ENCODE peak calls at places on chromosomes 13 and 19, in nine cellular contexts. A, Q, I, X, B, G, P, H and O are unnamed samples. For H3K4me1 and H3K27me3, the result is how much of the 10 kb centered on the place peaks cover.

GRCh38 chr13:54945978-54946377 is 1917.4 kb downstream of the OLFM4 start:
- DNase-seq in P (no peak), A (no peak), H (no peak), Q (no peak), I (no peak), X (no peak), B (no peak), G (no peak), O (no peak)

GRCh38 chr19:269241-269640 is 22.0 kb downstream of the PLPP2 start:
- DNase-seq in Q (no peak), P (no peak), B (no peak), X (no peak), I (no peak), H (no peak), G (no peak), A (no peak), O (no peak)

GRCh38 chr13:33174491-33174890 is 111.1 kb downstream of the STARD13 start:
- DNase-seq in I (no peak), Q (no peak), X (no peak), H (no peak), A (no peak), B (no peak), G (no peak), P (no peak), O (no peak)

GRCh38 chr13:73970413-73971055 is 163.7 kb downstream of the KLF12 start:
- DNase-seq in B (no peak), Q (no peak), H (no peak), A (no peak), I (no peak), G (no peak), X (no peak), P (no peak), O (no peak)

GRCh38 chr13:100543872-100544602 is 44.6 kb downstream of the GGACT start:
- DNase-seq in H (no peak), B (no peak), X (no peak), Q (no peak), G (no peak), P (no peak), A (no peak), I (no peak), O (no peak)

GRCh38 chr19:29841559-29842367 is 30.0 kb downstream of the CCNE1 start:
- DNase-seq in B (no peak), H (peak), G (peak), X (peak), P (peak), I (no peak), Q (peak), A (no peak), O (peak)

GRCh38 chr13:47121092-47121763 is 224.4 kb upstream of the HTR2A start:
- DNase-seq in Q (no peak), H (no peak), I (no peak), P (peak), G (no peak), X (no peak), B (no peak), A (no peak), O (no peak)

GRCh38 chr19:13120817-13121216 is 2.8 kb downstream of the NACC1 start:
- DNase-seq in Q (no peak), G (no peak), X (no peak), I (no peak), H (peak), P (no peak), B (no peak), A (no peak), O (no peak)

GRCh38 chr19:45489216-45489855 is 7.5 kb downstream of the RTN2 start:
- DNase-seq in P (no peak), X (no peak), G (no peak), A (no peak), B (no peak), H (no peak), I (no peak), Q (no peak), O (no peak)

GRCh38 chr19:39843919-39844793 is 2.0 kb downstream of the FBL start:
- DNase-seq in X (peak), B (no peak), H (peak), I (no peak), A (no peak), G (no peak), Q (no peak), P (no peak), O (peak)

GRCh38 chr13:61188057-61188456 is 227.6 kb downstream of the PCDH20 start:
- DNase-seq in A (no peak), G (no peak), B (no peak), X (no peak), P (no peak), H (no peak), Q (no peak), I (no peak), O (no peak)

GRCh38 chr13:99303863-99304521 is 3.2 kb downstream of the GPR183 start:
- DNase-seq in B (no peak), G (no peak), H (peak), I (no peak), P (no peak), Q (no peak), A (peak), X (no peak), O (no peak)

GRCh38 chr19:51370230-51370629 is 1.4 kb upstream of the CLDND2 start:
- DNase-seq in G (no peak), P (no peak), A (no peak), I (no peak), X (no peak), Q (no peak), B (no peak), H (no peak), O (no peak)

GRCh38 chr13:110239280-110240120 is 67.5 kb downstream of the COL4A1 start:
- DNase-seq in Q (no peak), G (no peak), X (no peak), H (no peak), I (no peak), B (no peak), A (no peak), P (no peak), O (no peak)
- TF ChIP-seq CTCF in Q (peak), G (no peak), X (no peak), H (no peak), I (no peak), B (no peak), A (no peak), P (peak), O (no peak)

DNA sequence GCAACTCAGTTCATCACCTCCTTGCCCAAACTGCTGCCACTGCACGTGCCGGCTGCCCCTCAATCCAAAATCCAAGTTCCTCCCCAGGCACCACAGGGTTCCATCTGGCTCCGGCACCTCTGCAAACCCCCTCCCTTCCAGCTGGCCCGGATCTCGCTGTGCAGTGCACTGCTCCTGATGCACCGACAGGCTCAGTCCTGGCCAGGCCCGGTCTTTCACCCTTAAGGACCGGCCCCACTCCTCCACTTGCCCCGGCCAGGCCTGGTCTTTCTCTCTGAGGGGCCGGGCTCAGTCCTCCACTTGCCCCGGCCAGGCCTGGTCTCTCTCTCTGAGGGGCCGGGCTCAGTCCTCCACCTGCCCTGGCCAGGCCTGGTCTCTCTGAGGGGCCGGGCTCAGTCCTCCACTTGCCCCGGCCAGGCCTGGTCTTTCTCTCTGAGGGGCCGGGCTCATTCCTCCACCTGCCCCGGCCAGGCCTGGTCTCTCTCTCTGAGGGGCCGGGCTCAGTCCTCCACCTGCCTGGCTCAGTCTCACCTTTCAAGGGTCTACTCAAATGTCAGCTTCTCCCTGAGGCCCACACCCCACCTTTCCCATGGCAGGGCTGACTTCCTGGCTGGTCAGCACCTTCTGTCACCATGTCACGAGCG is 6.9 kb downstream of the ZNF787 start:
- DNase-seq in X (no peak), P (no peak), I (no peak), G (no peak), B (no peak), Q (no peak), H (no peak), A (no peak), O (no peak)
- H3K4me1 ChIP-seq in X (under half), P (under half), I (half or more), G (under half), B (half or more), Q (under half), H (under half), A (half or more), O (under half)

GRCh38 chr19:3229888-3230496 is 5.5 kb downstream of the CELF5 start:
- DNase-seq in B (no peak), X (no peak), H (no peak), A (no peak), P (no peak), G (no peak), Q (no peak), I (no peak), O (no peak)
- H3K27me3 ChIP-seq in B (under half), X (half or more), H (under half), A (half or more), P (half or more), G (under half), Q (under half), I (under half), O (under half)

DNA sequence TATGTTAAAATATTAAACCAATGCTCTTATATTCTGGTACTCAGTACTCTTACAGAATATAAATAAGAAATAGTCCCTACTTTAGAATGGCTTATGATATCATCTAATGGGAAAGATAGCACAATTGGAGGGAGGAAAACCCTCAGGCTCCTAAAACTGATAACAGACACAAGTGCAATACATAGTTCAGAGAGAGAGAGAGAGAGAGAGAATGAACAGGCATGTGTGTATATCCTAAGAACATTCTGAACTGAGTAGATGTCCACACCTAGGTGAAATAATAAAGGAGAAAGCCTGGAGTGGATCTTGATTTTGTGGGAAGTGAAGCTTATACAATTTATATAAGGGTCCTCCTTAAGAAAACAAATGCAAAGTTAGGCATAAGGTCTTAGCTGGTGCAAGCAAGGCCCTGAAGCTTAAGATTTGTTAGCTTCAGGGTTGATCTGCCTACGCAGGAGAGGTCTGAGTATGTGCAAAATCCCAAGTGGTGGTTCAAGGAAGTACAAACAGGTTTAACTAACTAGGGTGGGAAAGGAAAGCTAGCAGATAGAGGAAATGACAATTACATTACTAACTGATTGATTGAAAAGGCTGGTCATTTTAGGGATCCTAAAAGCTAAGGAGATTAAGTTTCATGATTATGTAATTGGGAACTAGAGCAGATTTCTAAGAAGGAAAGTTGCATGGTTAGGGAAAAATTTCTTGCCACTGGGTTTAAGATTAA is 53.3 kb downstream of the SOX21 start:
- DNase-seq in X (no peak), I (no peak), H (no peak), A (no peak), B (no peak), Q (no peak), P (peak), G (no peak), O (no peak)
- TF ChIP-seq CTCF in X (no peak), I (no peak), H (no peak), A (no peak), B (no peak), Q (peak), P (peak), G (no peak), O (no peak)

DNA sequence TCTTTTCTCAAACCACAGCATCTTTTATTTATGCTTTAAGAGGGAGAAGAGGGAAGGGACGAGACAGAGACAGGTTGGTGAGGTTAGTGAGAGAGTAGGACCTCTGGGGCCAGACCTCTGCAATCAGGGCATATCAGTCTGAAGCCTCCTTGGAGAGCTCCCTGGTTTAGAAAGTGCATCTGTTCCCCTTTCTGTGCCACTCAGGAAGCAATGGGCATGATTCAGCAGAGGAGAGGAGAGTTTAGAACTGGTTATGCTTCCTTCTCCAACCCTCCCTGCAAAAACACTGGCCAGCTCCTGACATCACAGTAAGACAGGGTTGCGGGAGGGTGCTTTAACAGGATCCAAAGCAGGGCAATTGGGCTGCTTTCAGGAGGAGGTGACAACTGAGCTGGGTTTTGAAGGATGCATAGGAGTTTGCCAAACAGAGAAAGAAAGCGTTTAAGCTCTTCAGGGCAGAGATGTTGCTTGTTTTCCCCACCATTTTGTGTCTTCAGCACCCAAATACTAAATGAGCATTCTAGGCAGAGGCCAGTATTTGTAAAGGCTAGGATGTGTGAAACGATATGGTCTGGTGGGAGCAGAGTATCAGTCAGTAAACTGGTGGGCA is 33.1 kb downstream of the CERS4 start:
- DNase-seq in P (no peak), A (no peak), I (no peak), H (no peak), B (no peak), Q (no peak), X (no peak), G (no peak), O (no peak)
- H3K4me1 ChIP-seq in P (under half), A (under half), I (under half), H (under half), B (under half), Q (under half), X (under half), G (under half), O (under half)